ENCODE peak calls at places on chromosomes 4 and X, in four cellular contexts. G is GM12878, L is HL-60, A is dorsolateral prefrontal cortex. W is an unnamed sample.

GRCh38 chr4:129675036-129675435 is 579.1 kb downstream of the C4orf33 start:
- DNase-seq in A (no peak), L (no peak), G (no peak), W (no peak)

GRCh38 chrX:130758072-130758471 is 144.9 kb downstream of the ENOX2 start:
- DNase-seq in L (no peak), G (no peak), A (no peak), W (no peak)

GRCh38 chrX:83469551-83469950 is 38.5 kb upstream of the POU3F4 start:
- DNase-seq in A (no peak), L (peak; percentile 35), G (no peak), W (no peak)

GRCh38 chr4:174120446-174121142 is 162.9 kb downstream of the FBXO8 start:
- DNase-seq in G (no peak), L (peak; percentile 44), A (no peak), W (no peak)

GRCh38 chr4:85681194-85681803 is 206.3 kb downstream of the ARHGAP24 start:
- DNase-seq in L (peak; percentile 85), A (no peak), G (no peak), W (no peak)

GRCh38 chrX:96244955-96245354 is 439.7 kb upstream of the DIAPH2 start:
- DNase-seq in A (no peak), L (no peak), G (no peak), W (no peak)

GRCh38 chr4:159946983-159947645 is 844.2 kb downstream of the RAPGEF2 start:
- DNase-seq in G (peak; percentile 2), A (no peak), L (peak; percentile 6), W (no peak)

GRCh38 chr4:153238146-153238919 is 34.1 kb downstream of the TRIM2 start:
- DNase-seq in A (no peak), L (no peak), G (no peak), W (no peak)

GRCh38 chrX:134682081-134682480 is 23.8 kb upstream of the PLAC1 start:
- DNase-seq in L (no peak), G (no peak), A (no peak), W (no peak)

GRCh38 chrX:27350476-27350875 is 112.7 kb downstream of the PPP4R3C start:
- DNase-seq in L (no peak), G (no peak), A (no peak), W (no peak)

DNA sequence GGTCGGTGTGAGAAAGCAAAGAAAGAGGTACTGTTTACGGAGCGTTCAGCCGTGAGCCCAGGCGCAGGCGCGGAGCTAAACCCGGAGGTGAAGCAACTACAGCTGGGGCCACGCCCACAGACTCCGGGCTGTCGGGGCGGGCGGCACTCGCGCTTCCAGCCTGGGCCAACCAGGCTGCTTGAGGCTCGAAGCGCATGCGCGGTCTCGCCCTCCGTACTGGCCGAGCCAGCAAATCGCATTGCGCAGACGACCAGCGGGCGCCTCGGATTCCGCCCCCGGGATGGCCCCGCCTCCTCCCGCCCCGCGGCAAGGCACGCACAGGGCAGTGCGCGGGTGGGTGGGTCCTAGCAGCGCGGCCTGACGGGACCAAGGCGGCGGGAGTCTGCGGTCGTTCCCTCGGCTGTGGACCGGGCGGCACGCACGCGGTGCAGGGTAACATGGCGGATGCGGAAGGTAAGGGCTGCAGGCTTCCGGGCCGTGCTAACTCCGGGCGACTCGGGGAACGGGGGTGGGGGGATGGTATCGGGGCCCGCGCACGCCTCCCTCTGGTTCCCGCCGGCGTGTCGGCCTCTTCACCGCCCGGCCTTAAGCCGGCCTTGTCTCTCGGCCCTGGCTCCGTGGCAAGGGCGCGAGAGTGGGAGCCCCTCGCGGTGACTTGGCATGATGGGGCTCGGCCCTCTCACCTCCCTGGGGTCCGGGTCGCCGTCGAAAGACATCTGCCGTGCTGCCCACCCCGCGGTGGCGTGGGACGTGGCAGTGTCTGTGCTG is at the start of gene DKC1:
- DNase-seq in G (peak; percentile 82), L (peak; percentile 95), A (peak; percentile 89), W (peak; percentile 98)
- TF ChIP-seq CTCF in G (peak; percentile 7), L (no peak), A (no peak), W (no peak)

DNA sequence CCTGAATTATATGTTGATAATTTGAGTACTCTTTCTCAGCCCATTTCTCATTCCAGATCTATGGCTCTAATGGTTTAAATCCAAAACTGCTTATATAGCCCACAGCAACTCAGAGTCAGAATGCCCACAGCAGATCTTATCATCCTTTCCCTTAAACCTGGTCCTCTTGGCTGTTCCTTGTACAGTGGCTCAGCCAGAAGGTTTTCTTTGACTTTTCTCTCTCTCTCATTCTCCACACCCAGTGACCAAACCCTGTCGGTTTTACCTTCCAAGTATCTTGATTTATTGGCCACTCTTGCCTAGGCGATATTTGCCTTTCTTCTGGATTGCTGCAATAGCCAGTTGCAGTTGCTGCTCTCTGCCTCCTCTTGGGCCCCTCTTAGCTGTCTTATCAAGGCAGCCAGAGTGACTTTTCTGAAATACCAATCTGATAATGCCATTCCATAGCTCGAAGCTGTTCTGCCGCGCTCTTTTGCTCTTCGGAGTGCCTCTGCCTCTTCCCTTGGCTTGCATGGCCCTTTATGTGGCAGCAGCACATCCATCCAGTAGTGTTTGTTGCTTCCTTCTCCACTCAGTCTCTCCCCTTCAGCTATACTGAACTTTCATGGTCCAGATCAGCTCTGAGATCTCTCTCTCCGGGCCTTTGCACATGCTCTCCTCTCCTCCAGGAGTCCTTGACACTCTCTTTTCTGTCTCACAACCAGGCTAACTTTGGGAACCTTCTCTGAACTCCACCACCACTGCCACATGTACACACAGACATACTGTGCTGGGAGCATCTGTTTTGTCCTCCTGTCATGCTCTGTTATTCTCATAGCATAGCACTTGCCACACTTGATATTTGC is 11.8 kb downstream of the GAB1 start:
- DNase-seq in L (no peak), G (no peak), A (no peak), W (no peak)
- H3K27me3 ChIP-seq in L (no peaks in the 10 kb centered on the region), G (no peaks in the 10 kb centered on the region), A (no peaks in the 10 kb centered on the region), W (no peaks in the 10 kb centered on the region)

GRCh38 chr4:78518551-78518950 is 33.0 kb upstream of the ANXA3 start:
- DNase-seq in A (no peak), G (no peak), L (no peak), W (no peak)

GRCh38 chr4:78517050-78517652 is 34.4 kb upstream of the ANXA3 start:
- DNase-seq in L (no peak), G (no peak), A (no peak), W (no peak)

GRCh38 chr4:78524009-78524408 is 27.6 kb upstream of the ANXA3 start:
- DNase-seq in L (no peak), G (no peak), A (no peak), W (no peak)

GRCh38 chr4:78519962-78520361 is 31.6 kb upstream of the ANXA3 start:
- DNase-seq in G (no peak), A (no peak), L (no peak), W (no peak)

DNA sequence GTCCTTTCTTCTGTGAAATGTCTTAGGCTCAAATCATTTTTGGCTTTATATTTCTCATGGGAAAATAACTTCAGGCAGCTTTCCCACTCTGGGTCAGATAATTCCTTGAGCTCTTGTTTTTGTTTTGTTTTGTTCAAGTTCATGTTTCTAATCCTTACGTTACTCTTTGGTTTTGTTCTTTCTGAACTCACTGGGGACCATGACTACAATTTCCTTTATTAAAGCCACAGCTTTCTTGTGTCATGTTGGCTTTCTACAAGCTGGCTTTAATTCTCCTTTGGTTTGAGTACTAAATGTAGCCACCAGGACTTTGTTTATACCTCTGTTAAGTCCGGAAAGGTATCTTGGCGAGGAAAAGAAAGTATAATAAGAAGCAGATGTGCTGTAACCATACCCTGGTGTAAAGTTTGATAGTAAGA is 30.8 kb upstream of the ANXA3 start:
- DNase-seq in G (no peak), A (no peak), L (no peak), W (no peak)
- TF ChIP-seq CTCF in G (no peak), A (no peak), L (no peak), W (no peak)

GRCh38 chr4:36054750-36055467 is 189.4 kb downstream of the ARAP2 start:
- DNase-seq in G (no peak), A (no peak), L (no peak), W (no peak)
- H3K27me3 ChIP-seq in G (no peaks in the 10 kb centered on the region), A (no peaks in the 10 kb centered on the region), L (no peaks in the 10 kb centered on the region), W (no peaks in the 10 kb centered on the region)

GRCh38 chr4:40281913-40282312 is 53.2 kb upstream of the CHRNA9 start:
- DNase-seq in L (peak; percentile 73), A (no peak), G (no peak), W (no peak)

GRCh38 chr4:40283413-40283812 is 51.7 kb upstream of the CHRNA9 start:
- DNase-seq in A (no peak), G (no peak), L (no peak), W (no peak)

GRCh38 chr4:40283968-40284367 is 51.2 kb upstream of the CHRNA9 start:
- DNase-seq in L (no peak), G (no peak), A (no peak), W (no peak)

GRCh38 chr4:40281099-40281498 is 54.0 kb upstream of the CHRNA9 start:
- DNase-seq in A (no peak), G (no peak), L (no peak), W (no peak)

GRCh38 chr4:40280586-40280985 is 54.5 kb upstream of the CHRNA9 start:
- DNase-seq in A (no peak), G (no peak), L (no peak), W (no peak)
- TF ChIP-seq CTCF in A (no peak), G (no peak), L (no peak), W (no peak)

GRCh38 chrX:153526040-153526439 is 8.6 kb downstream of the ATP2B3 start:
- DNase-seq in L (no peak), G (no peak), A (no peak), W (no peak)

GRCh38 chrX:153525451-153525850 is 8.0 kb downstream of the ATP2B3 start:
- DNase-seq in A (no peak), G (no peak), L (no peak), W (no peak)

GRCh38 chrX:153530411-153531145 is 13.1 kb downstream of the ATP2B3 start:
- DNase-seq in L (no peak), A (no peak), G (no peak), W (no peak)

GRCh38 chrX:153524234-153524633 is 6.8 kb downstream of the ATP2B3 start:
- DNase-seq in A (no peak), L (no peak), G (no peak), W (no peak)

GRCh38 chrX:153526801-153527599 is 9.6 kb downstream of the ATP2B3 start:
- DNase-seq in A (no peak), G (no peak), L (no peak), W (no peak)
- H3K27me3 ChIP-seq in A (peaks cover 66% of the 10 kb centered on the region), G (no peaks in the 10 kb centered on the region), L (no peaks in the 10 kb centered on the region), W (no peaks in the 10 kb centered on the region)

DNA sequence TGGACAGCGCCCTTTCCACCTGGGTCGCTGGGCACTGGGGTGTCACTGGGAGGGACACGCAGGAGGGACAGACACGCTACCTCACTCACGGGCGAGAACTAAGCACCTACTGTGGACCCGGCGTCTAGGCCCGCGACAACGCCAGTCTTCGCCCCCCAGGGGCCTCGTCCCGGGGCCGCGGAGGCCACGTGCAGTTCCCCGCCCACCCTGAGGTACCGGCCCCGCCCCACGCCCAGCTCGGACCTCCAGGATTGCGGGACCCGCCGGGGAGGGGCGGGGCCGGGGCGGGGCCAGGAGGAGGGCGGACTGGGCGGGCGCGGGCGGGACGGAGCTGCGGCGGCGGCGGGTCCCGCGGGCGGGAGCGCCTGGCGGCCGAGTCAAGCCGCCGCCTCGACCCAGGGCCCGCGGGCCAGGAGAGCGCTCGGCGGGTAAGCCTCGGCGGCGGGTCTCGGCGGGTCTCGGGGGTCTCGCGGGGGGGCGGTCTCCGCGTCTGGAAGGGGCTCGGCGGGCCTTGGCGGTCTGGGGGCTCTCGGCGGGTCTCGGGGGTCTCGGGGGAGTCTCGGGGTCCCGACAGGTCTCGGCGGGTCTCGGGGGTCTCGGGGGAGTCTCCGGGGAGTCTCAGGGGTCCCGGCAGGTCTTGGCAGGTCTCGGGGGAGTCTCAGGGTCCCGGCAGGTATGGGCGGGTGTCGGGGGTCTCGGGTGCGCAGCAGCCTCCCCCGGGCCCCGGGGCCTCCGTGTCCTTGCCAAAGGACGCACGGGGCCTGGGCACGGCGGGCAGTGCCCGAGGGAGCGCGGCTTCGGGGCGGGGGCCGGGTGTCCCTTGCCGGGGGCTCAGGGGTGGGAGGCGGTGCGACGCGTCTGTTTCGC is at the start of gene SH3BP2:
- DNase-seq in L (peak; percentile 74), G (no peak), A (no peak), W (peak; percentile 93)
- TF ChIP-seq CTCF in L (no peak), G (no peak), A (no peak), W (no peak)

W was measured in upper lobe of right lung.